ENCODE peak calls at places on chromosome 13, in six cellular contexts. L, O, J, H, Y and K are unnamed samples.

GRCh38 chr13:84400711-84401110 is 518.4 kb upstream of the SLITRK1 start:
- DNase-seq in Y (no peak), H (no peak), O (no peak), L (no peak), J (no peak), K (no peak)

GRCh38 chr13:33957497-33957905 is 139.6 kb downstream of the RFC3 start:
- DNase-seq in Y (no peak), J (no peak), L (no peak), O (no peak), H (no peak), K (peak; percentile 93)

GRCh38 chr13:52779028-52779612 is 39.5 kb upstream of the CNMD start:
- DNase-seq in O (no peak), H (no peak), L (no peak), J (no peak), Y (no peak), K (no peak)

GRCh38 chr13:31629085-31629785 is 110.1 kb upstream of the RXFP2 start:
- DNase-seq in L (no peak), J (no peak), O (no peak), Y (no peak), H (no peak), K (no peak)

GRCh38 chr13:49859568-49859967 is 67.1 kb upstream of the KPNA3 start:
- DNase-seq in L (no peak), Y (no peak), J (no peak), O (no peak), H (peak; percentile 60), K (peak; percentile 72)

GRCh38 chr13:81406639-81407292 is 1065.8 kb upstream of the SPRY2 start:
- DNase-seq in Y (peak; percentile 38), L (no peak), H (no peak), O (no peak), J (no peak), K (no peak)

GRCh38 chr13:24039621-24040475 is 120.7 kb upstream of the SPATA13 start:
- DNase-seq in Y (peak; percentile 48), L (no peak), O (no peak), J (no peak), H (no peak), K (no peak)

GRCh38 chr13:21318891-21319532 is 140.1 kb downstream of the ZDHHC20 start:
- DNase-seq in J (no peak), O (no peak), Y (no peak), L (no peak), H (no peak), K (no peak)

GRCh38 chr13:37306778-37307544 is 201.5 kb upstream of the CSNK1A1L start:
- DNase-seq in O (no peak), H (no peak), L (no peak), J (no peak), Y (no peak), K (no peak)

GRCh38 chr13:34025746-34026145 is 207.8 kb downstream of the RFC3 start:
- DNase-seq in O (no peak), Y (no peak), H (no peak), L (no peak), J (no peak), K (no peak)

GRCh38 chr13:97259787-97260641 is 37.9 kb downstream of the MBNL2 start:
- DNase-seq in O (no peak), L (no peak), Y (no peak), J (peak; percentile 76), H (no peak), K (peak; percentile 77)

GRCh38 chr13:93730780-93731179 is 504.2 kb downstream of the GPC6 start:
- DNase-seq in L (no peak), J (no peak), O (no peak), Y (no peak), H (no peak), K (no peak)

GRCh38 chr13:20489185-20489820 is 36.4 kb downstream of the CRYL1 start:
- DNase-seq in L (no peak), Y (no peak), H (peak; percentile 49), J (no peak), O (no peak), K (no peak)

GRCh38 chr13:32824671-32825070 is 191.6 kb upstream of the KL start:
- DNase-seq in L (no peak), Y (no peak), O (peak; percentile 57), H (peak; percentile 64), J (no peak), K (no peak)

GRCh38 chr13:81488021-81488420 is 1147.1 kb upstream of the SPRY2 start:
- DNase-seq in Y (no peak), O (no peak), L (no peak), H (no peak), J (no peak), K (no peak)

GRCh38 chr13:30499338-30499737 is 33.6 kb upstream of the HMGB1 start:
- DNase-seq in O (no peak), L (no peak), Y (no peak), J (no peak), H (no peak), K (no peak)
- TF ChIP-seq ATF3 in O (no peak), L (no peak), Y (no peak), J (no peak), H (no peak), K (no peak)

DNA sequence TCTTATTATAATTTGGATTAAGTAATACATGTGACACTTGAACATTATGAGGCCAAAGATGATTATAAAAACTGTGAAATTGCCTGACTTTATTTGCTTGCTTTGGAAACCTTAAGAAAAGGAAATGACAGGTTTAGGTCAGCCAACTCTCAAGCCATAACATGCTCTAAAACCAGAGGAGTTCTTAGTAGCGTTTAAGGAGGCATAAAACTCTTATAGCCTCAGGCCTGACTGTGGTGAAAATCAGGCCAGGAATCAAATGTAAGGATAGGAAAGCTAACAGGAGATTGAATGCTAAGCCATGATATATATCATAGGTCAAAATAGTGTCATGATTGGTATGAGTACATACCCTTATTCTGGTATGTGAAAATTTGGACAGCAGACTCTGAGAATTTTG is 1142.4 kb upstream of the MIR17HG start:
- DNase-seq in L (no peak), H (no peak), Y (no peak), O (no peak), J (no peak), K (no peak)
- TF ChIP-seq ATF3 in L (no peak), H (no peak), Y (no peak), O (no peak), J (no peak), K (no peak)

GRCh38 chr13:109393045-109393444 is 393.3 kb downstream of the IRS2 start:
- DNase-seq in J (no peak), O (no peak), Y (no peak), H (no peak), L (no peak), K (no peak)

GRCh38 chr13:109395014-109395413 is 391.4 kb downstream of the IRS2 start:
- DNase-seq in Y (no peak), L (no peak), J (no peak), O (no peak), H (no peak), K (no peak)

GRCh38 chr13:109396266-109396665 is 390.1 kb downstream of the IRS2 start:
- DNase-seq in O (no peak), Y (no peak), L (no peak), H (no peak), J (no peak), K (no peak)

GRCh38 chr13:109397285-109397684 is 389.1 kb downstream of the IRS2 start:
- DNase-seq in L (no peak), J (no peak), O (no peak), Y (no peak), H (no peak), K (no peak)

GRCh38 chr13:109394311-109394988 is 391.9 kb downstream of the IRS2 start:
- DNase-seq in L (no peak), Y (no peak), J (no peak), H (no peak), O (no peak), K (no peak)
- TF ChIP-seq ATF3 in L (no peak), Y (no peak), J (no peak), H (no peak), O (no peak), K (no peak)

DNA sequence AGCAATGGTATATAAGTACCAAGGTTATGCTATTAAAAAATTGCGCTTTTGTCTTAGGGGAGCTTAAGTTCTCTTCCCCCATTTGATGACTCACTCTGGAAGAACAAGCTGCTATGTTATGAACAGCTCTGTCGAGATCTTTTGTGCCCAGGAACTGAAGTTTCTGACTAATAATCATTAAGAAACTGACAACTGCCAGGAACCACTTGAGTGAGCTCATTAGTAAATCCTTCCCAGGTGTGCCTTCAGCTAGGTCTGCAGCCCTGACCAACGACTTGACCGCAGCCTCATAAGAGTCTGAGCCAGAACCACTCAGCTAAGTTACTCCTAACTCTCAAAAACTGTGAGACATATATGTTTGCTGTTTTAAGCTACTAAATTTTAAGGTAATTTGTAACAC is 147.8 kb downstream of the SLITRK6 start:
- DNase-seq in O (no peak), J (no peak), H (no peak), Y (no peak), L (no peak), K (no peak)
- TF ChIP-seq ATF3 in O (no peak), J (no peak), H (no peak), Y (no peak), L (no peak), K (no peak)